ENCODE peak calls at places on chromosomes 7 and 10, in ten cellular contexts. J is progenitor cell of endocrine pancreas, E is neural progenitor cell, A is fibroblast of pulmonary artery, O is A549, K is gastrocnemius medialis, W is upper lobe of right lung, V is right lobe of liver, I is PC-9, P is fibroblast of the aortic adventitia. F is an unnamed sample.

GRCh38 chr7:40405991-40406390 is 271.2 kb downstream of the SUGCT start:
- DNase-seq in J (no peak), E (no peak), A (no peak), O (no peak), K (no peak), W (no peak), V (no peak), I (no peak), P (no peak), F (no peak)

GRCh38 chr7:132141109-132141508 is 435.2 kb downstream of the PLXNA4 start:
- DNase-seq in J (no peak), E (no peak), A (peak), O (no peak), K (no peak), W (no peak), V (no peak), I (no peak), P (peak), F (no peak)

GRCh38 chr10:69048103-69048502 is 39.8 kb upstream of the SRGN start:
- DNase-seq in J (no peak), E (no peak), A (no peak), O (no peak), K (peak), W (peak), V (no peak), I (no peak), P (no peak), F (no peak)

GRCh38 chr7:65002972-65003585 is 3.4 kb downstream of the ERV3-1 start:
- DNase-seq in J (no peak), E (no peak), A (no peak), O (no peak), K (no peak), W (no peak), V (no peak), I (no peak), P (no peak), F (no peak)

GRCh38 chr7:94418851-94419250 is 24.2 kb downstream of the COL1A2 start:
- DNase-seq in J (no peak), E (no peak), A (no peak), O (no peak), K (no peak), W (no peak), V (no peak), I (no peak), P (peak), F (no peak)

GRCh38 chr10:83607959-83608745 is 531.2 kb upstream of the GHITM start:
- DNase-seq in J (no peak), E (no peak), A (peak), O (no peak), K (no peak), W (no peak), V (no peak), I (no peak), P (no peak), F (no peak)

GRCh38 chr7:24580283-24580946 is 7.2 kb downstream of the PALS2 start:
- DNase-seq in J (no peak), E (no peak), A (no peak), O (peak), K (no peak), W (no peak), V (no peak), I (peak), P (no peak), F (no peak)

GRCh38 chr10:4344544-4344994 is 481.4 kb upstream of the AKR1E2 start:
- DNase-seq in J (no peak), E (no peak), A (peak), O (peak), K (peak), W (peak), V (no peak), I (peak), P (peak), F (no peak)

GRCh38 chr7:28708033-28708451 is 250.1 kb downstream of the TRIL start:
- DNase-seq in J (no peak), E (no peak), A (peak), O (no peak), K (peak), W (no peak), V (no peak), I (peak), P (peak), F (no peak)

GRCh38 chr10:930415-931325 is 835 bp downstream of the LARP4B start:
- DNase-seq in J (peak), E (peak), A (peak), O (peak), K (peak), W (peak), V (peak), I (peak), P (peak), F (no peak)

GRCh38 chr10:4595920-4596319 is 230.1 kb upstream of the AKR1E2 start:
- DNase-seq in J (no peak), E (no peak), A (peak), O (no peak), K (no peak), W (no peak), V (no peak), I (no peak), P (peak), F (no peak)

GRCh38 chr7:127731431-127732080 is 79.6 kb downstream of the SND1 start:
- DNase-seq in J (no peak), E (no peak), A (no peak), O (no peak), K (no peak), W (no peak), V (no peak), I (no peak), P (no peak), F (no peak)

GRCh38 chr10:133527779-133528271 is 662 bp downstream of the CYP2E1 start:
- DNase-seq in J (no peak), E (no peak), A (no peak), O (no peak), K (no peak), W (no peak), V (peak), I (no peak), P (no peak), F (no peak)

GRCh38 chr10:1270906-1271305 is 214.7 kb downstream of the WDR37 start:
- DNase-seq in J (no peak), E (no peak), A (no peak), O (no peak), K (no peak), W (no peak), V (no peak), I (no peak), P (no peak), F (no peak)

GRCh38 chr7:138195207-138195606 is 118.9 kb downstream of the AKR1D1 start:
- DNase-seq in J (no peak), E (no peak), A (peak), O (no peak), K (no peak), W (no peak), V (no peak), I (peak), P (no peak), F (no peak)

GRCh38 chr10:71623098-71623985 is 96.2 kb downstream of the C10orf105 start:
- DNase-seq in J (no peak), E (peak), A (peak), O (peak), K (no peak), W (no peak), V (no peak), I (no peak), P (peak), F (no peak)

GRCh38 chr10:71621783-71622526 is 97.6 kb downstream of the C10orf105 start:
- DNase-seq in J (no peak), E (peak), A (peak), O (no peak), K (peak), W (no peak), V (no peak), I (peak), P (peak), F (no peak)

GRCh38 chr10:71622656-71623055 is 96.9 kb downstream of the C10orf105 start:
- DNase-seq in J (no peak), E (no peak), A (no peak), O (no peak), K (no peak), W (no peak), V (no peak), I (no peak), P (no peak), F (no peak)

GRCh38 chr10:71620642-71621041 is 98.9 kb downstream of the C10orf105 start:
- DNase-seq in J (no peak), E (no peak), A (no peak), O (no peak), K (no peak), W (no peak), V (no peak), I (no peak), P (no peak), F (no peak)

DNA sequence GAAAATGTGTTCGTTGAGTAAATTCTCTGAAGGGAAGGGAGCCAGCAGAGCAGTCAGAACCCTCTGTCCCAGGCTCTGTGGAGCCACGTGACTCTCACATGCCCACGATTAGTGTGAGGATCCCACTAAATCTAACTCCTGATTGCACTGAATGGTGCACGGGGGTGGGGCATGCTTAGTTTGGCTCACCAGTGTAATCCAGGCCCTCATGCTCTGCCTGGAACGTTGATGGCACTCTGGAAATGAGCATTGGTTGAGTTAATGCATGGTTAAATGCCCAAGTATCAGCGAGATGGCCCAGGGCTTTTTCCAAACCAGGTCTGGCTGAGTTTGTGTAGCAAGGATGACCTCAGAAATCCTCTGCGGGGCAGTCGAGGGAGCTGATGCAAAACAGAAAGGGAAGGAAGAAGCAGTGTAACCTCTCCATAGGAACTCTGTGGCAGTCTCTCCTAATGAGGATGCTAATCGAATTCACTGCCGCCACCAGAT is 98.3 kb downstream of the C10orf105 start:
- DNase-seq in J (no peak), E (peak), A (no peak), O (no peak), K (peak), W (no peak), V (peak), I (no peak), P (peak), F (no peak)
- TF ChIP-seq CTCF in J (no peak), E (peak), A (no peak), O (no peak), K (no peak), W (no peak), V (no peak), I (no peak), P (no peak), F (peak)

GRCh38 chr10:87819274-87819585 is 1.2 kb upstream of the ATAD1 start:
- DNase-seq in J (no peak), E (no peak), A (no peak), O (no peak), K (no peak), W (no peak), V (no peak), I (no peak), P (no peak), F (no peak)

GRCh38 chr10:87817291-87817872 is 644 bp downstream of the ATAD1 start:
- DNase-seq in J (no peak), E (no peak), A (peak), O (peak), K (no peak), W (no peak), V (no peak), I (no peak), P (peak), F (no peak)

GRCh38 chr10:87816842-87817178 is 1.2 kb downstream of the ATAD1 start:
- DNase-seq in J (no peak), E (no peak), A (no peak), O (peak), K (no peak), W (no peak), V (no peak), I (no peak), P (peak), F (no peak)

GRCh38 chr10:87817873-87818504 is at the start of gene ATAD1:
- DNase-seq in J (peak), E (peak), A (peak), O (peak), K (peak), W (peak), V (peak), I (peak), P (peak), F (peak)

GRCh38 chr10:87818505-87819273 is 663 bp upstream of the ATAD1 start:
- DNase-seq in J (no peak), E (peak), A (peak), O (peak), K (peak), W (peak), V (peak), I (peak), P (peak), F (no peak)
- TF ChIP-seq CTCF in J (no peak), E (peak), A (no peak), O (no peak), K (no peak), W (no peak), V (no peak), I (no peak), P (peak), F (no peak)

DNA sequence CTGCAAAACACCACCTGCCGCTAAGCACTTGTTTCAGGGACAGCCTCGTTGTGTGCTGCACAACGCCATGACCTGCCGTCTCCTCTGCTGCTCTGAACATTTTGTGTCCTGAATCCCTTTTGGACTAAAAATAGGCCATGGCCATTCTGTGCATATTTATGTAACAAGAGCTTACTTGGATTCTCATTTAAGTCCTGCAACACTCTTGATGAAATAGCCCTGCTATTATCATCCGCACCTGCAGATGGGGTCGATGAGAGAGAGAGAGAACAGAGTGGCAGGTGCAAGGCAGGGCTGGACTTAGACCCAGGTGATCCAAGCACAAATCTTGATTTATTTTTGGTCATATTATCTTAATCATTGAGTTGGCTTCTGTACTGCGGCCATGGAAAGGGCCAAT is 121.2 kb upstream of the PRKCQ start:
- DNase-seq in J (no peak), E (peak), A (no peak), O (peak), K (peak), W (no peak), V (no peak), I (no peak), P (no peak), F (no peak)
- TF ChIP-seq CTCF in J (peak), E (peak), A (no peak), O (peak), K (no peak), W (no peak), V (no peak), I (peak), P (no peak), F (peak)

DNA sequence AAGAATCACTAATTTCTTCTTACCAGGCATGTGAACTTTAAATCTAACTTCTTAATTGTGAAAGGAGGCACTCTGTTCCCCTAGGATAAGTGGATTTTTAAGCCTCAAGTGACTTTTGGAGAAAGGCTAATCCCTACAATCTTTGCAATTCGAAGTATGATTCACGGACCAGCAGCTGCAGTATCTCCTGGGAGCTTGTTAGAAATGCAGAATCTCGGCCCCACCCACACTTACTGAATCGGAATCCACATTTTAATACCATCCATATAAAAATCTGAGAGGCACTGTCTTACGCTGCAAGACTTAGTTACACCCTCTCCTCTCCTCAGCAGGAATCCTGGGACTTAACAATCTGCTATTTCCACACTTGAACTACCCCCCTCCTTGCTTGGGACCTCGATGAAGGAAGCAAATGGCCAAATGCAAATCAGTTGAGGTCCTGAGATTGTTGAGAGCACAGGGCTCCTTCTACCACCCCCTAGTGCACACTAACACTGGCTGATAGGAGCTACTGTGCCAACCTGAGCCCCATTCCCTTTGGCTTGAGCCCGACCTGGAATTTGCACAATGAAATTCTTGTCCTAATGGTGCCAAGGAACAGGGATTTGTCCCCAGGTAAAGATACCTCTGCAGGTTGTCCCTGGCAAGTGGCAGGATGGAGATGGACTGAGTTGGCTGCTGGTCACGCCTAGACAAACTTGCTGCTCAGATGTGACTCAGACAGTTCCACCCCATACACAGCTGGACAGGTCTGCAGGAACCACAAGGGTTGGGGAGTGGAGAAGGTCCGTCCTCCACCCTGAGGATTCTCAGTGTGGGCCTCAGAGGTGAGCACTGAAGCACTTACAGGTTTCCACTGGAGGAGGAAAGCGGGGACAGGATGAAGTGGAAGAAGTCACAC is 20.8 kb downstream of the ITPRIP start:
- DNase-seq in J (no peak), E (no peak), A (peak), O (no peak), K (no peak), W (peak), V (no peak), I (no peak), P (peak), F (no peak)
- TF ChIP-seq CTCF in J (no peak), E (no peak), A (no peak), O (no peak), K (no peak), W (no peak), V (no peak), I (no peak), P (no peak), F (no peak)

DNA sequence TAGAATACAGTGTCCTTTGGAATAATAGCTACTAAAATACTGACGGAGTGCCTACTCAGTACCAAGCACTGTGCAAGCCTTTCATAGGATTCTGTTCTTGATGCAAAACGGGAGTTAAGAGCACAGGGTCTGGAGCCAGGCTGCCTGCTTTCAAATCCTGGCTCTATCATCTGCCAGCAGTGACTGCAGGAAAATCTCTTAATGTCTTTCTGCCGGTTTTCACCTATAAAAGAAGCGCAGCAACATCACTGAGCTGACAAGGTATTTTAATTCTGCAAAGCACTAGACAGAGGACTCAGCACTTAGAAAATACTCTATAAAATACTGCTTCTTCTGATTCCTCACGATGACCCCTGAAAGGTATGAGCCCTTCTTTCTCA is 659 bp downstream of the FIGNL1 start:
- DNase-seq in J (no peak), E (no peak), A (no peak), O (no peak), K (no peak), W (no peak), V (no peak), I (no peak), P (no peak), F (no peak)
- TF ChIP-seq CTCF in J (no peak), E (no peak), A (no peak), O (no peak), K (no peak), W (no peak), V (no peak), I (no peak), P (no peak), F (no peak)

GRCh38 chr7:21028186-21028989 is 241.7 kb upstream of the SP8 start:
- DNase-seq in J (no peak), E (peak), A (no peak), O (no peak), K (no peak), W (no peak), V (no peak), I (no peak), P (no peak), F (no peak)
- TF ChIP-seq CTCF in J (no peak), E (no peak), A (no peak), O (no peak), K (no peak), W (no peak), V (no peak), I (no peak), P (no peak), F (no peak)

DNA sequence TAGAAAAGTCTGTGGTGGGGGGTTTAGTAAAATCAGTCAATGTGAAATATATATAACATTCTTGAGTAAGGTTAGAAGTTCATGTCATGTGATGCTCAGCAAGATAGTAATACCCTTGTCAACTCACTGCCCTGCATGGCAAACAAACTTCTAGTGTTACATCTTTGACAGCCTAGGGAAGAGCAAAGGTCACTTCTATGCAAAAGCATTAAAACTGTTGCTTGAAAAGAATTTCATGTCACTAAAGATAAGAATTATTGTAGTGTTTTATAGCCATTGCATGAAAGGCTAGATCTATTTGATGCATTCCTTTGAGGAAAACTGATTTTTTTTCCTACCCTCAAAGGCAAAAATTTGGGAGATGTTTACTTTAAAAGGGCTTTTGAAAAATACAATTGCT is 176.0 kb downstream of the SKAP2 start:
- DNase-seq in J (no peak), E (no peak), A (no peak), O (peak), K (no peak), W (no peak), V (no peak), I (no peak), P (no peak), F (no peak)
- TF ChIP-seq CTCF in J (no peak), E (no peak), A (no peak), O (no peak), K (no peak), W (no peak), V (no peak), I (no peak), P (no peak), F (no peak)

DNA sequence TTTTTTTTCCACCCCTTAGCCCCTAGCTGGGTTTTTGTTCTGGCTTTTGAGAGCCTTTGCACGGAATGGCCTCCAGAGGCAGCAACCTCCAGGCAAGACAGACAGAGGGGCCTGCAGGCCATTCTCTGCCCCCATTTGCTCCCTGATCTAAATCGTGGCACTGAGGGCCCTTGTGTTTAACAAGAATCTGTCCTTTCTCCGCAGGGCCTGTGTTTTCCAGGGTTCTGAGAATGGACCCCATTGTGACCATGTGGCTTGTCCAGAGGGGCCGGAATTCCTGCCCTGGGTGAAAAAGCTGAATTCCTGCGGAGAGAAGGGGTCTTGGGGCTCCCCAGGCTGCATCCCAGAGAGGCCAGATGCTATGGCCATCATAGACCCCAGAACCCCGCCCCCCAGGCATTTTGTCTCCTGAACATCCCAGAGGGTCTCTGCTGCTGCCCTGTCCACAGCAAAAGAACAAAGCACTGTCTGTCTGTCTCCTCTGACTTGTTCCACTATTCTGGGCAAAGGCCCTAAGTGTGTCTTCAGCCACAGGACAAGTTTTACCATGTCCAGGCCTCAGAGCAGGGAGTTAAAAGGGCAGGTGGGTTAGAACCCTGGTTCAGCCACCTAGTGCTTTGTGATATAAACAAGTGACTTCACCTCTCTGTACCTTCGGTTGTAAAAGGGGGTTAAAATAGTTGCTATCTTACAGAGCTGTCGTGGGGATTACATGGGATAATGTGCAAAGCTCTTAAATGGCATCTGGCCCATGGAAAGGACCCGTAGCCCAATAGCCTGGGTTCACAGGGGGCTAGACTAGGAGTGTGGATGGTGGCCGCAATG is 155.6 kb downstream of the SH3PXD2A start:
- DNase-seq in J (no peak), E (peak), A (no peak), O (no peak), K (no peak), W (no peak), V (no peak), I (no peak), P (no peak), F (no peak)
- TF ChIP-seq CTCF in J (no peak), E (peak), A (peak), O (no peak), K (no peak), W (no peak), V (no peak), I (no peak), P (peak), F (peak)